ENCODE peak calls at places on chromosomes 5 and 9, in five cellular contexts. V, Z, X, C and E are unnamed samples.

GRCh38 chr5:174329738-174330137 is 284.2 kb downstream of the NSG2 start:
- DNase-seq in V (peak; percentile 65), Z (no peak), X (no peak), C (no peak), E (no peak)

GRCh38 chr9:76161546-76161945 is 232.7 kb downstream of the RFK start:
- DNase-seq in V (peak; percentile 82), Z (no peak), X (no peak), C (no peak), E (peak; percentile 89)

GRCh38 chr9:6590772-6591384 is 54.7 kb downstream of the GLDC start:
- DNase-seq in V (no peak), Z (no peak), X (no peak), C (no peak), E (no peak)

GRCh38 chr9:117682955-117683710 is 21.1 kb upstream of the TLR4 start:
- DNase-seq in V (peak; percentile 50), Z (no peak), X (no peak), C (no peak), E (no peak)

GRCh38 chr9:122206118-122207046 is 22.4 kb downstream of the LHX6 start:
- DNase-seq in V (peak; percentile 84), Z (no peak), X (no peak), C (no peak), E (peak; percentile 89)

GRCh38 chr9:100443781-100444768 is 17.1 kb downstream of the MSANTD3 start:
- DNase-seq in V (peak; percentile 25), Z (no peak), X (no peak), C (no peak), E (peak; percentile 56)

GRCh38 chr9:29078063-29078660 is 1504.9 kb upstream of the C9orf72 start:
- DNase-seq in V (peak; percentile 48), Z (peak; percentile 6), X (no peak), C (no peak), E (peak; percentile 67)

GRCh38 chr9:83327323-83327722 is 210.9 kb downstream of the FRMD3 start:
- DNase-seq in V (no peak), Z (no peak), X (no peak), C (no peak), E (peak; percentile 33)

GRCh38 chr5:172491481-172491880 is 37.2 kb upstream of the SH3PXD2B start:
- DNase-seq in V (no peak), Z (no peak), X (peak; percentile 28), C (no peak), E (no peak)

GRCh38 chr9:15139467-15139866 is 167.5 kb downstream of the TTC39B start:
- DNase-seq in V (no peak), Z (no peak), X (no peak), C (no peak), E (no peak)

GRCh38 chr9:101387871-101388506 is 3.2 kb upstream of the BAAT start:
- DNase-seq in V (peak; percentile 25), Z (no peak), X (peak; percentile 54), C (no peak), E (peak; percentile 74)

GRCh38 chr5:172740483-172741205 is 30.4 kb downstream of the DUSP1 start:
- DNase-seq in V (peak; percentile 91), Z (peak; percentile 65), X (no peak), C (no peak), E (peak; percentile 97)

GRCh38 chr9:86329649-86330048 is 24.6 kb downstream of the TUT7 start:
- DNase-seq in V (peak; percentile 45), Z (no peak), X (no peak), C (no peak), E (no peak)

GRCh38 chr5:119033135-119033534 is 37.8 kb upstream of the DMXL1 start:
- DNase-seq in V (no peak), Z (no peak), X (peak; percentile 25), C (no peak), E (no peak)

GRCh38 chr9:20319241-20319640 is 303.1 kb downstream of the MLLT3 start:
- DNase-seq in V (no peak), Z (no peak), X (no peak), C (no peak), E (no peak)

GRCh38 chr9:20319641-20320337 is 302.5 kb downstream of the MLLT3 start:
- DNase-seq in V (peak; percentile 94), Z (no peak), X (no peak), C (no peak), E (peak; percentile 79)

GRCh38 chr9:20321683-20322082 is 300.6 kb downstream of the MLLT3 start:
- DNase-seq in V (no peak), Z (no peak), X (no peak), C (no peak), E (no peak)

GRCh38 chr9:20322212-20322611 is 300.1 kb downstream of the MLLT3 start:
- DNase-seq in V (no peak), Z (no peak), X (no peak), C (no peak), E (no peak)

GRCh38 chr9:20320921-20321320 is 301.4 kb downstream of the MLLT3 start:
- DNase-seq in V (no peak), Z (no peak), X (no peak), C (no peak), E (no peak)
- H3K4me3 ChIP-seq in V (no peak overlapping the region), Z (no peak overlapping the region), X (no peak overlapping the region), C (no peak overlapping the region), E (no peak overlapping the region)

DNA sequence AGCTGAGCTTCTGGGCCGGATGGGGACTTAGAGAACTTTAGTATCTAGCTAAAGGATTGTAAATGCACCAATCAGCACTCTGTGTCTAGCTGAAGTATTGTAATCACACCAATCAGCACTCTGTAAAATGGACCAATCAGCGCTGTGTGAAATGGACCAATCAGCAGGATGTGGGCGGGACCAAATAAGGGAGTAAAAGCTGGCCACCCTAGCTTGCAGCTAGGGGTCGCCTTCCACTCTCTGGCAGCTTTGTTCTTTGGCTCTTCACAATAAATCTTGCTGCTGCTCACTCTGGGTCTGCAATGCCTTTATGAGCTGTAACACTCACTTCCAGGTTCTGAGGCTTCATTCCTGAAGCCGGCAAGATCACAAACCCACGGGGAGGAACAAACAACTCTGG is 354.0 kb downstream of the PRR16 start:
- DNase-seq in V (no peak), Z (no peak), X (no peak), C (no peak), E (no peak)
- TF ChIP-seq CTCF in V (no peak), Z (no peak), X (no peak), C (no peak), E (no peak)

GRCh38 chr5:43040287-43041098 is at the start of gene ANXA2R:
- DNase-seq in V (peak; percentile 96), Z (peak; percentile 67), X (peak; percentile 98), C (peak; percentile 90), E (peak; percentile 98)
- H3K4me3 ChIP-seq in V (peak within 1 kb of the TSS; percentile 74), Z (peak within 1 kb of the TSS; percentile 50), X (peak within 1 kb of the TSS; percentile 70), C (peak within 1 kb of the TSS; percentile 56), E (peak within 1 kb of the TSS; percentile 81)

GRCh38 chr9:36116593-36116992 is 19.9 kb upstream of the GLIPR2 start:
- DNase-seq in V (no peak), Z (no peak), X (no peak), C (no peak), E (no peak)
- TF ChIP-seq CTCF in V (no peak), Z (no peak), X (no peak), C (no peak), E (no peak)

GRCh38 chr5:153491408-153491807 is 938 bp downstream of the GRIA1 start:
- DNase-seq in V (no peak), Z (no peak), X (no peak), C (no peak), E (no peak)
- H3K4me3 ChIP-seq in V (peak overlapping the region; percentile 53), Z (no peak overlapping the region), X (no peak overlapping the region), C (no peak overlapping the region), E (no peak overlapping the region)

GRCh38 chr9:127523312-127523851 is 72.1 kb downstream of the LRSAM1 start:
- DNase-seq in V (no peak), Z (no peak), X (no peak), C (peak; percentile 51), E (peak; percentile 67)
- TF ChIP-seq CTCF in V (peak; percentile 52), Z (peak; percentile 38), X (peak; percentile 75), C (peak; percentile 30), E (peak; percentile 72)

GRCh38 chr9:134360897-134361296 is 34.6 kb downstream of the RXRA start:
- DNase-seq in V (peak; percentile 32), Z (no peak), X (no peak), C (no peak), E (no peak)

GRCh38 chr9:134358026-134358967 is 32.0 kb downstream of the RXRA start:
- DNase-seq in V (no peak), Z (no peak), X (no peak), C (no peak), E (no peak)

GRCh38 chr9:134360180-134360759 is 34.0 kb downstream of the RXRA start:
- DNase-seq in V (no peak), Z (no peak), X (no peak), C (peak; percentile 91), E (no peak)

GRCh38 chr9:134358968-134359319 is 32.7 kb downstream of the RXRA start:
- DNase-seq in V (no peak), Z (no peak), X (no peak), C (no peak), E (no peak)

DNA sequence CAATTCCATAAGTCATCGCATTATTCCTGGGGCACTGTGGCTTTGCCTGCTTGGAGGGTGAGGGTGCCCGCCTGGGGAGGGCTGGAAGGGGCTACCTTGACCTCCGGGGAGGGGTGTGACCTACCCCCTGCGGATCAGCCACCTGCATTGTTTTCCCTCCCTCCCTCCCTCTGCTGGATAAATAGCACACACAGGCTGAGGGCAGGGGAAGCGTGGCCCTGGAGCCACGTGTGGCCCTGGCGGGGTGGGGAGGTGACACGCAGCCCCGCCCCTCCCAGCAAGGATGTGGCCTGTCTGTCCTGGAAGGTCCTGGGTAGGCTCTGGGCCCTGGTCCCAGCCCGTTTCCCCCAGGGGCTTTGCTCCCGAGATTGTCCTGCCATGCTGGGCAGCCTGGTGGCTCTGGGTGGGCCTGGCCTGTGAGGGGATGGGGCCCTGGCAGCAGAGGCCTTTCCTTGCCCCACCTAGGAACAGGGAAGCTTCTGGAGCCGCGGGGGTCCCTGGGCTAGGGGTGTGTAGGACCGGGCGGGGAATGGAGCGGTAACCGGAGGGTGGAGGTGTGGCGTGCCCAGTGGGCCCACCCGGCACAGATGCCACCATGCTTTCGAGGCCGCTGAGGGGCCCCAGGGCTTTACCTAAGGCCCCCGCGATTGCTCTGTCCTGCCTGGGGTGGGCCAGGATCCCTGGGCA is 33.4 kb downstream of the RXRA start:
- DNase-seq in V (no peak), Z (no peak), X (no peak), C (no peak), E (no peak)
- H3K4me3 ChIP-seq in V (no peak overlapping the region), Z (no peak overlapping the region), X (no peak overlapping the region), C (no peak overlapping the region), E (no peak overlapping the region)

GRCh38 chr5:32854473-32854872 is 143.4 kb downstream of the NPR3 start:
- DNase-seq in V (no peak), Z (no peak), X (no peak), C (no peak), E (no peak)

GRCh38 chr5:32851774-32852173 is 140.7 kb downstream of the NPR3 start:
- DNase-seq in V (no peak), Z (no peak), X (no peak), C (no peak), E (no peak)

GRCh38 chr5:32848681-32849080 is 137.6 kb downstream of the NPR3 start:
- DNase-seq in V (peak; percentile 49), Z (no peak), X (no peak), C (no peak), E (peak; percentile 50)

GRCh38 chr5:32850792-32851191 is 139.7 kb downstream of the NPR3 start:
- DNase-seq in V (no peak), Z (no peak), X (no peak), C (no peak), E (no peak)

DNA sequence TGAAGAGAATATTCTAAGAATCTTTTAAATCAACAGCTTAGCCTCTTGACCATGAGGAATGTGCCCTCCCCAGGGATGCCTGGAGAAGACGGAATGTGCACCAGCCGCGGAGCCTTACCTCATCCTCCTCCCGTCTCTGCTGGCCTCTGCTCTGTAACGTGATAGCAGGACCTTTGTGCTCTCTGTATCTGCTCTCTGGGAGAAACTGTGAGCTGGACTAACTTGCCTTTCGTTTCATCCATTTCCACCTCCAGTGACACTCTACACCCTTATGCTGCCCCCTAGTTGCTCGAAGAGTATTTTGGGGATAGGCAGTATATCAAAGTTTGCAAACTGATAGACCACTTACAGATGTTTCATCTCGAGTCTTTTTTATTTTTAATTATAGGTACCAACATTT is 141.4 kb downstream of the NPR3 start:
- DNase-seq in V (peak; percentile 82), Z (peak; percentile 15), X (no peak), C (no peak), E (peak; percentile 93)
- TF ChIP-seq CTCF in V (peak; percentile 39), Z (peak; percentile 79), X (peak; percentile 45), C (peak; percentile 36), E (peak; percentile 61)